ENCODE peak calls at places on chromosomes 11 and 22, in eight cellular contexts. T is fibroblast of villous mesenchyme; W is stimulated activated CD4-positive, alpha-beta T cell treated with anti-CD3 and anti-CD28 coated beads, Interleukin-1b, Interleukin-23, amount 100 ng/mL, for 48 hours; Q is activated T-cell treated with anti-CD3 and anti-CD28 coated beads, Interleukin-2, amount 50 U/mL, for 72 hours; H is iris pigment epithelial cell; F is AG09319; C is AG08395; P is memory B cell. M is an unnamed sample.

GRCh38 chr11:65571940-65572339 is 398 bp upstream of the FAM89B start:
- DNase-seq in T (peak), W (no peak), Q (no peak), H (peak), F (no peak), C (no peak), P (no peak), M (no peak)

GRCh38 chr11:1406571-1407485 is 17.1 kb downstream of the BRSK2 start:
- DNase-seq in T (no peak), W (no peak), Q (no peak), H (no peak), F (no peak), C (no peak), P (no peak), M (no peak)

GRCh38 chr11:19433791-19434190 is 193.0 kb upstream of the E2F8 start:
- DNase-seq in T (no peak), W (no peak), Q (no peak), H (no peak), F (no peak), C (no peak), P (no peak), M (no peak)

GRCh38 chr22:26642465-26643367 is 14.7 kb upstream of the MIAT start:
- DNase-seq in T (no peak), W (peak), Q (peak), H (no peak), F (no peak), C (no peak), P (no peak), M (no peak)

GRCh38 chr22:48942698-48943566 is 884.7 kb downstream of the BRD1 start:
- DNase-seq in T (no peak), W (no peak), Q (no peak), H (no peak), F (no peak), C (no peak), P (no peak), M (no peak)

GRCh38 chr11:32161293-32161692 is 70.4 kb downstream of the RCN1 start:
- DNase-seq in T (no peak), W (no peak), Q (no peak), H (no peak), F (no peak), C (no peak), P (no peak), M (no peak)

GRCh38 chr11:65953471-65953870 is 8.1 kb upstream of the SART1 start:
- DNase-seq in T (no peak), W (no peak), Q (no peak), H (no peak), F (no peak), C (no peak), P (no peak), M (no peak)

GRCh38 chr11:103682318-103683184 is 353.9 kb upstream of the DDI1 start:
- DNase-seq in T (peak), W (peak), Q (peak), H (peak), F (peak), C (peak), P (peak), M (peak)

GRCh38 chr11:70716986-70717775 is 318.9 kb downstream of the CTTN start:
- DNase-seq in T (no peak), W (no peak), Q (no peak), H (no peak), F (no peak), C (no peak), P (no peak), M (no peak)

GRCh38 chr22:50119768-50120251 is 30.0 kb downstream of the MOV10L1 start:
- DNase-seq in T (peak), W (no peak), Q (no peak), H (no peak), F (no peak), C (peak), P (no peak), M (no peak)

GRCh38 chr11:120391297-120391696 is 55.1 kb downstream of the ARHGEF12 start:
- DNase-seq in T (no peak), W (no peak), Q (no peak), H (no peak), F (no peak), C (no peak), P (no peak), M (no peak)

M was measured in stimulated activated naive B cell treated with anti-CD40 and anti-IgM and Interleukin-4, amounts not matched to agents 10 μg/mL and 1 μg/mL and 100 μg/mL, for 72 hours.